ENCODE peak calls at places on chromosomes 16 and 17, in nine cellular contexts. One of them, this sample, is unnamed.

GRCh38 chr17:77385750-77386501 is 245.2 kb downstream of the SEC14L1 start:
- DNase-seq in AG04450: no peak
- DNase-seq in IMR-90: no peak
- DNase-seq in Peyer's patch: no peak
- DNase-seq in pancreas: no peak
- DNase-seq in foreskin fibroblast: peak; percentile 80
- DNase-seq in mesothelial cell of epicardium: no peak
- DNase-seq in thoracic aorta: no peak
- DNase-seq in Caco-2: no peak
- DNase-seq in this sample: peak; percentile 91

GRCh38 chr16:78211951-78212350 is 112.5 kb downstream of the WWOX start:
- DNase-seq in pancreas: no peak
- DNase-seq in Caco-2: peak; percentile 89
- DNase-seq in foreskin fibroblast: no peak
- DNase-seq in Peyer's patch: no peak
- DNase-seq in IMR-90: no peak
- DNase-seq in mesothelial cell of epicardium: no peak
- DNase-seq in thoracic aorta: no peak
- DNase-seq in AG04450: no peak
- DNase-seq in this sample: no peak

GRCh38 chr16:57906385-57907316 is 64.3 kb downstream of the CNGB1 start:
- DNase-seq in mesothelial cell of epicardium: no peak
- DNase-seq in AG04450: no peak
- DNase-seq in Peyer's patch: no peak
- DNase-seq in Caco-2: peak; percentile 40
- DNase-seq in IMR-90: no peak
- DNase-seq in thoracic aorta: no peak
- DNase-seq in foreskin fibroblast: peak; percentile 37
- DNase-seq in pancreas: no peak
- DNase-seq in this sample: peak; percentile 21

GRCh38 chr17:50426814-50427787 is 1.1 kb downstream of the ACSF2 start:
- DNase-seq in Caco-2: peak; percentile 89
- DNase-seq in mesothelial cell of epicardium: no peak
- DNase-seq in AG04450: no peak
- DNase-seq in thoracic aorta: no peak
- DNase-seq in foreskin fibroblast: peak; percentile 57
- DNase-seq in Peyer's patch: no peak
- DNase-seq in IMR-90: peak; percentile 37
- DNase-seq in pancreas: no peak
- DNase-seq in this sample: peak; percentile 31

GRCh38 chr16:1638757-1639156 is 26.6 kb downstream of the CRAMP1 start:
- DNase-seq in IMR-90: no peak
- DNase-seq in AG04450: no peak
- DNase-seq in mesothelial cell of epicardium: no peak
- DNase-seq in pancreas: no peak
- DNase-seq in thoracic aorta: no peak
- DNase-seq in Caco-2: no peak
- DNase-seq in foreskin fibroblast: no peak
- DNase-seq in Peyer's patch: no peak
- DNase-seq in this sample: no peak

GRCh38 chr17:76307299-76307965 is 644 bp downstream of the QRICH2 start:
- DNase-seq in Caco-2: no peak
- DNase-seq in mesothelial cell of epicardium: no peak
- DNase-seq in IMR-90: no peak
- DNase-seq in foreskin fibroblast: no peak
- DNase-seq in AG04450: no peak
- DNase-seq in thoracic aorta: no peak
- DNase-seq in pancreas: no peak
- DNase-seq in Peyer's patch: no peak
- DNase-seq in this sample: no peak

GRCh38 chr16:30985401-30986128 is 558 bp downstream of the HSD3B7 start:
- DNase-seq in IMR-90: no peak
- DNase-seq in AG04450: no peak
- DNase-seq in thoracic aorta: no peak
- DNase-seq in foreskin fibroblast: peak; percentile 79
- DNase-seq in mesothelial cell of epicardium: peak; percentile 64
- DNase-seq in pancreas: peak; percentile 85
- DNase-seq in Peyer's patch: no peak
- DNase-seq in Caco-2: peak; percentile 50
- DNase-seq in this sample: no peak

GRCh38 chr16:64740261-64740660 is 381.6 kb downstream of the CDH11 start:
- DNase-seq in pancreas: no peak
- DNase-seq in AG04450: no peak
- DNase-seq in Peyer's patch: no peak
- DNase-seq in thoracic aorta: no peak
- DNase-seq in IMR-90: no peak
- DNase-seq in mesothelial cell of epicardium: no peak
- DNase-seq in Caco-2: no peak
- DNase-seq in foreskin fibroblast: no peak
- DNase-seq in this sample: no peak

GRCh38 chr16:67387479-67388079 is 5.7 kb downstream of the TPPP3 start:
- DNase-seq in foreskin fibroblast: no peak
- DNase-seq in AG04450: no peak
- DNase-seq in pancreas: no peak
- DNase-seq in mesothelial cell of epicardium: no peak
- DNase-seq in Peyer's patch: no peak
- DNase-seq in Caco-2: no peak
- DNase-seq in thoracic aorta: no peak
- DNase-seq in IMR-90: no peak
- DNase-seq in this sample: no peak

GRCh38 chr16:71421911-71422310 is 19.9 kb downstream of the TLE7 start:
- DNase-seq in IMR-90: no peak
- DNase-seq in pancreas: no peak
- DNase-seq in thoracic aorta: no peak
- DNase-seq in Peyer's patch: no peak
- DNase-seq in Caco-2: peak; percentile 48
- DNase-seq in mesothelial cell of epicardium: no peak
- DNase-seq in AG04450: no peak
- DNase-seq in foreskin fibroblast: no peak
- DNase-seq in this sample: peak; percentile 19

GRCh38 chr16:57141822-57142631 is 43.8 kb downstream of the PSME3IP1 start:
- DNase-seq in Peyer's patch: peak; percentile 41
- DNase-seq in IMR-90: no peak
- DNase-seq in pancreas: peak; percentile 22
- DNase-seq in AG04450: no peak
- DNase-seq in Caco-2: no peak
- DNase-seq in mesothelial cell of epicardium: no peak
- DNase-seq in thoracic aorta: no peak
- DNase-seq in foreskin fibroblast: peak; percentile 43
- DNase-seq in this sample: no peak

GRCh38 chr16:28924762-28925385 is at the start of gene RABEP2:
- DNase-seq in foreskin fibroblast: peak; percentile 95
- DNase-seq in Peyer's patch: peak; percentile 99
- DNase-seq in thoracic aorta: peak; percentile 61
- DNase-seq in Caco-2: peak; percentile 99
- DNase-seq in AG04450: peak; percentile 62
- DNase-seq in mesothelial cell of epicardium: peak; percentile 99
- DNase-seq in pancreas: peak; percentile 99
- DNase-seq in IMR-90: peak; percentile 78
- DNase-seq in this sample: peak; percentile 91

GRCh38 chr17:17063546-17064122 is 21.4 kb downstream of the MPRIP start:
- DNase-seq in mesothelial cell of epicardium: no peak
- DNase-seq in pancreas: peak; percentile 50
- DNase-seq in Caco-2: no peak
- DNase-seq in Peyer's patch: no peak
- DNase-seq in AG04450: no peak
- DNase-seq in IMR-90: no peak
- DNase-seq in foreskin fibroblast: peak; percentile 57
- DNase-seq in thoracic aorta: no peak
- DNase-seq in this sample: peak; percentile 46

GRCh38 chr17:72434991-72435618 is 314.3 kb downstream of the SOX9 start:
- DNase-seq in IMR-90: no peak
- DNase-seq in Caco-2: peak; percentile 65
- DNase-seq in pancreas: no peak
- DNase-seq in foreskin fibroblast: no peak
- DNase-seq in mesothelial cell of epicardium: no peak
- DNase-seq in Peyer's patch: no peak
- DNase-seq in thoracic aorta: no peak
- DNase-seq in AG04450: no peak
- DNase-seq in this sample: no peak

GRCh38 chr17:50693041-50693682 is 14.6 kb downstream of the ANKRD40 start:
- DNase-seq in pancreas: no peak
- DNase-seq in Caco-2: peak; percentile 86
- DNase-seq in Peyer's patch: no peak
- DNase-seq in IMR-90: peak; percentile 70
- DNase-seq in thoracic aorta: no peak
- DNase-seq in foreskin fibroblast: peak; percentile 70
- DNase-seq in mesothelial cell of epicardium: no peak
- DNase-seq in AG04450: no peak
- DNase-seq in this sample: no peak

GRCh38 chr16:85473909-85474640 is 139.0 kb upstream of the GSE1 start:
- DNase-seq in Caco-2: no peak
- DNase-seq in AG04450: no peak
- DNase-seq in thoracic aorta: no peak
- DNase-seq in pancreas: no peak
- DNase-seq in Peyer's patch: no peak
- DNase-seq in foreskin fibroblast: peak; percentile 62
- DNase-seq in mesothelial cell of epicardium: no peak
- DNase-seq in IMR-90: no peak
- DNase-seq in this sample: no peak
- TF ChIP-seq CTCF in Caco-2: no peak
- TF ChIP-seq CTCF in AG04450: no peak
- TF ChIP-seq CTCF in thoracic aorta: no peak
- TF ChIP-seq CTCF in pancreas: no peak
- TF ChIP-seq CTCF in Peyer's patch: no peak
- TF ChIP-seq CTCF in foreskin fibroblast: no peak
- TF ChIP-seq CTCF in mesothelial cell of epicardium: no peak
- TF ChIP-seq CTCF in IMR-90: no peak
- TF ChIP-seq CTCF in this sample: no peak

GRCh38 chr16:51031598-51031997 is 119.5 kb downstream of the SALL1 start:
- DNase-seq in thoracic aorta: no peak
- DNase-seq in Peyer's patch: no peak
- DNase-seq in foreskin fibroblast: no peak
- DNase-seq in mesothelial cell of epicardium: no peak
- DNase-seq in AG04450: no peak
- DNase-seq in Caco-2: no peak
- DNase-seq in pancreas: no peak
- DNase-seq in IMR-90: no peak
- DNase-seq in this sample: no peak

GRCh38 chr16:51035110-51035498 is 116.0 kb downstream of the SALL1 start:
- DNase-seq in pancreas: no peak
- DNase-seq in mesothelial cell of epicardium: no peak
- DNase-seq in IMR-90: no peak
- DNase-seq in Peyer's patch: no peak
- DNase-seq in Caco-2: no peak
- DNase-seq in foreskin fibroblast: no peak
- DNase-seq in thoracic aorta: no peak
- DNase-seq in AG04450: no peak
- DNase-seq in this sample: no peak

GRCh38 chr16:51035711-51036110 is 115.4 kb downstream of the SALL1 start:
- DNase-seq in mesothelial cell of epicardium: no peak
- DNase-seq in foreskin fibroblast: no peak
- DNase-seq in pancreas: no peak
- DNase-seq in AG04450: no peak
- DNase-seq in Peyer's patch: no peak
- DNase-seq in Caco-2: no peak
- DNase-seq in IMR-90: no peak
- DNase-seq in thoracic aorta: no peak
- DNase-seq in this sample: no peak

GRCh38 chr16:51039638-51040331 is 111.3 kb downstream of the SALL1 start:
- DNase-seq in pancreas: no peak
- DNase-seq in Peyer's patch: no peak
- DNase-seq in AG04450: no peak
- DNase-seq in foreskin fibroblast: no peak
- DNase-seq in mesothelial cell of epicardium: no peak
- DNase-seq in thoracic aorta: no peak
- DNase-seq in IMR-90: no peak
- DNase-seq in Caco-2: no peak
- DNase-seq in this sample: no peak

DNA sequence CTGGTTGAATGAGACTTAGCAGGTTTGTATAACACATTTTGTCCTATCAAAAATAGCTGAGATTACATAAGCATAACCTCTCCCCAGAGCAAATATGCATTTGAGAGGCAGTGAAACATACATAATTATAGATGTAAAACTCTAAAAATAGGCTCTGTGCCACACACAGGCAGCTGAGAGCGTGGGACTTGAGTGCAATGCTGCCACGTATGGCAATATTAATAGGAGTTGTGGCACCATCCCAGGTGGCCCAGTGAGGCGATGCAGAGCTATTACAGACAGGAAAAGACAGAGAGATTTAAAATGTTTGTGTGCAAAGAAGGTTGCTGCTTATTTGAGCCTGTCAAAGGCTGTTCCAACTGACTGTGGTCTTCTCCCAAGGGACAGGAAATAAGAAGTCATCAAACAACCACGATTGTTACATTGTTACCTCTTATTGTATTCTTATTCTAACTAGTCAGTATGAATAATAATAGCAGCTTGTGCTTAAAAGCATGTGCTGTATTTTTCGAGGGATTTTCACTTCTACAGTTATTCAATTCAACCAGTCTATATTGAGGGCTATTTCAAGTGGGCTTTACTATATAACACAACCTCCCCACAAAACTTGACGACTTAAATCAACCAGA is 116.5 kb downstream of the SALL1 start:
- DNase-seq in thoracic aorta: no peak
- DNase-seq in Peyer's patch: no peak
- DNase-seq in mesothelial cell of epicardium: no peak
- DNase-seq in AG04450: no peak
- DNase-seq in IMR-90: no peak
- DNase-seq in pancreas: no peak
- DNase-seq in foreskin fibroblast: no peak
- DNase-seq in Caco-2: no peak
- DNase-seq in this sample: no peak
- TF ChIP-seq CTCF in thoracic aorta: no peak
- TF ChIP-seq CTCF in Peyer's patch: no peak
- TF ChIP-seq CTCF in mesothelial cell of epicardium: no peak
- TF ChIP-seq CTCF in AG04450: no peak
- TF ChIP-seq CTCF in IMR-90: no peak
- TF ChIP-seq CTCF in pancreas: no peak
- TF ChIP-seq CTCF in foreskin fibroblast: no peak
- TF ChIP-seq CTCF in Caco-2: no peak
- TF ChIP-seq CTCF in this sample: no peak

GRCh38 chr16:18938986-18939385 is 12.8 kb upstream of the SMG1 start:
- DNase-seq in thoracic aorta: no peak
- DNase-seq in foreskin fibroblast: no peak
- DNase-seq in Caco-2: no peak
- DNase-seq in Peyer's patch: no peak
- DNase-seq in AG04450: no peak
- DNase-seq in pancreas: no peak
- DNase-seq in mesothelial cell of epicardium: no peak
- DNase-seq in IMR-90: no peak
- DNase-seq in this sample: no peak
- TF ChIP-seq CTCF in thoracic aorta: no peak
- TF ChIP-seq CTCF in foreskin fibroblast: no peak
- TF ChIP-seq CTCF in Caco-2: no peak
- TF ChIP-seq CTCF in Peyer's patch: no peak
- TF ChIP-seq CTCF in AG04450: no peak
- TF ChIP-seq CTCF in pancreas: no peak
- TF ChIP-seq CTCF in mesothelial cell of epicardium: no peak
- TF ChIP-seq CTCF in IMR-90: no peak
- TF ChIP-seq CTCF in this sample: no peak

DNA sequence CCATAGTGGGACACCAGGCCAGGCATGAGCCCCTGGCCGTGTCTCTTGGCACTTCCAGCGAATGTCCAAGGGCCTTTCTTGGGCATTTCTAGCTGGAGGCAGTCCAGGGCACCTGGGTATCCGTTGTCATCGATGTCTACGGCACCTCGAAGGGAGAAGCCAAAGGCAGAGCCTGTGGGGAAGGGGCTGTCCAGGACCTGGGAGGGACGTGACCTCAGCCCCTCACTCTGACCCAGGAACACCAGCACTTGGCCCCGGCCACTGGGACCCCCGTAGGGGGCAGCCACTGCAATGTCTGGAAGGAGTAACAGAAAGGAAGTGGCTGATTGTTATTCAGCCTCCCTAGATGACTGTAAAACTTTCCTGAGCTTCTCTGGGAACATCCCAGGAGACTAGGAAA is 8.7 kb downstream of the ITGA2B start:
- DNase-seq in pancreas: no peak
- DNase-seq in Peyer's patch: no peak
- DNase-seq in AG04450: no peak
- DNase-seq in Caco-2: no peak
- DNase-seq in foreskin fibroblast: no peak
- DNase-seq in IMR-90: no peak
- DNase-seq in thoracic aorta: no peak
- DNase-seq in mesothelial cell of epicardium: no peak
- DNase-seq in this sample: no peak
- TF ChIP-seq CTCF in pancreas: no peak
- TF ChIP-seq CTCF in Peyer's patch: no peak
- TF ChIP-seq CTCF in AG04450: no peak
- TF ChIP-seq CTCF in Caco-2: no peak
- TF ChIP-seq CTCF in foreskin fibroblast: no peak
- TF ChIP-seq CTCF in IMR-90: no peak
- TF ChIP-seq CTCF in thoracic aorta: no peak
- TF ChIP-seq CTCF in mesothelial cell of epicardium: no peak
- TF ChIP-seq CTCF in this sample: no peak

This sample was measured in cardiac fibroblast.